ENCODE peak calls at places on chromosomes 4 and X, in nine cellular contexts. Y is sigmoid colon, M is breast epithelium, F is upper lobe of left lung, P is transverse colon, Z is tibial nerve, C is H54, Q is stomach, B is K562. G is an unnamed sample.
A peak's percentile ranks its signal among the peaks of the same experiment; 100 is the strongest.

GRCh38 chrX:22122510-22122909 is 90.4 kb downstream of the PHEX start:
- DNase-seq in Y (no peak), M (peak; percentile 64), F (no peak), P (no peak), Z (no peak), C (no peak), Q (no peak), B (no peak), G (no peak)

GRCh38 chr4:122806981-122807679 is 19.5 kb upstream of the FGF2 start:
- DNase-seq in Y (no peak), M (no peak), F (no peak), P (no peak), Z (no peak), C (no peak), Q (no peak), B (no peak), G (no peak)

GRCh38 chr4:151808120-151808529 is 47.3 kb upstream of the GATB start:
- DNase-seq in Y (no peak), M (no peak), F (peak; percentile 61), P (no peak), Z (no peak), C (no peak), Q (no peak), B (no peak), G (no peak)

GRCh38 chrX:12950851-12951589 is 23.9 kb upstream of the TMSB4X start:
- DNase-seq in Y (no peak), M (no peak), F (no peak), P (peak; percentile 63), Z (no peak), C (peak; percentile 17), Q (peak; percentile 39), B (peak; percentile 70), G (peak; percentile 92)

GRCh38 chr4:54109226-54110018 is 9.5 kb downstream of the GSX2 start:
- DNase-seq in Y (no peak), M (no peak), F (peak; percentile 77), P (no peak), Z (no peak), C (no peak), Q (no peak), B (no peak), G (peak; percentile 72)

GRCh38 chrX:102976793-102977495 is 39.9 kb downstream of the RAB40AL start:
- DNase-seq in Y (no peak), M (no peak), F (no peak), P (no peak), Z (no peak), C (no peak), Q (no peak), B (no peak), G (no peak)

GRCh38 chr4:87041142-87041541 is 106.3 kb downstream of the AFF1 start:
- DNase-seq in Y (peak; percentile 79), M (no peak), F (no peak), P (no peak), Z (no peak), C (no peak), Q (no peak), B (no peak), G (no peak)

GRCh38 chr4:110184124-110184790 is 14.2 kb downstream of the ELOVL6 start:
- DNase-seq in Y (no peak), M (no peak), F (no peak), P (no peak), Z (no peak), C (no peak), Q (no peak), B (no peak), G (no peak)

GRCh38 chr4:55673424-55673823 is 37.3 kb upstream of the NMU start:
- DNase-seq in Y (no peak), M (no peak), F (no peak), P (no peak), Z (no peak), C (no peak), Q (no peak), B (no peak), G (no peak)

GRCh38 chrX:121106484-121107235 is 59.2 kb downstream of the GLUD2 start:
- DNase-seq in Y (no peak), M (no peak), F (no peak), P (no peak), Z (no peak), C (no peak), Q (no peak), B (no peak), G (no peak)

GRCh38 chr4:56976878-56977320 is 507 bp downstream of the NOA1 start:
- DNase-seq in Y (peak; percentile 71), M (no peak), F (peak; percentile 94), P (peak; percentile 76), Z (no peak), C (no peak), Q (peak; percentile 80), B (peak; percentile 54), G (peak; percentile 95)

GRCh38 chrX:140967036-140967435 is 35.4 kb upstream of the SPANXB1 start:
- DNase-seq in Y (no peak), M (no peak), F (no peak), P (no peak), Z (no peak), C (no peak), Q (no peak), B (no peak), G (no peak)

GRCh38 chrX:80216086-80216485 is 201.5 kb downstream of the TBX22 start:
- DNase-seq in Y (no peak), M (no peak), F (no peak), P (no peak), Z (no peak), C (no peak), Q (no peak), B (no peak), G (no peak)

GRCh38 chrX:72373136-72373535 is 67.4 kb upstream of the CITED1 start:
- DNase-seq in Y (no peak), M (no peak), F (no peak), P (no peak), Z (no peak), C (no peak), Q (no peak), B (no peak), G (no peak)

GRCh38 chr4:165580379-165580905 is 201.6 kb downstream of the CPE start:
- DNase-seq in Y (no peak), M (no peak), F (no peak), P (no peak), Z (no peak), C (peak; percentile 18), Q (no peak), B (no peak), G (no peak)

GRCh38 chr4:186900232-186900900 is 176.7 kb upstream of the FAT1 start:
- DNase-seq in Y (no peak), M (no peak), F (no peak), P (no peak), Z (no peak), C (peak; percentile 26), Q (no peak), B (no peak), G (no peak)

GRCh38 chrX:141989134-141989533 is 85.4 kb downstream of the MAGEC1 start:
- DNase-seq in Y (no peak), M (no peak), F (no peak), P (no peak), Z (no peak), C (no peak), Q (no peak), B (no peak), G (no peak)

GRCh38 chrX:47264507-47265173 is 31.8 kb downstream of the USP11 start:
- DNase-seq in Y (no peak), M (no peak), F (no peak), P (no peak), Z (no peak), C (peak; percentile 20), Q (no peak), B (peak; percentile 22), G (no peak)

GRCh38 chr4:8391972-8392371 is 48.6 kb downstream of the ACOX3 start:
- DNase-seq in Y (peak; percentile 91), M (peak; percentile 42), F (no peak), P (peak; percentile 53), Z (no peak), C (peak; percentile 30), Q (no peak), B (no peak), G (no peak)

GRCh38 chr4:151169223-151169622 is 69.8 kb downstream of the RPS3A start:
- DNase-seq in Y (peak; percentile 95), M (peak; percentile 26), F (no peak), P (peak; percentile 62), Z (peak; percentile 36), C (no peak), Q (peak; percentile 31), B (no peak), G (no peak)

GRCh38 chr4:169931996-169932395 is 94.2 kb downstream of the MFAP3L start:
- DNase-seq in Y (no peak), M (no peak), F (no peak), P (no peak), Z (no peak), C (no peak), Q (no peak), B (no peak), G (no peak)
- TF ChIP-seq POLR2A in Y (no peak), M (no peak), F (no peak), P (no peak), Z (no peak), C (no peak), Q (no peak), B (no peak), G (no peak)

DNA sequence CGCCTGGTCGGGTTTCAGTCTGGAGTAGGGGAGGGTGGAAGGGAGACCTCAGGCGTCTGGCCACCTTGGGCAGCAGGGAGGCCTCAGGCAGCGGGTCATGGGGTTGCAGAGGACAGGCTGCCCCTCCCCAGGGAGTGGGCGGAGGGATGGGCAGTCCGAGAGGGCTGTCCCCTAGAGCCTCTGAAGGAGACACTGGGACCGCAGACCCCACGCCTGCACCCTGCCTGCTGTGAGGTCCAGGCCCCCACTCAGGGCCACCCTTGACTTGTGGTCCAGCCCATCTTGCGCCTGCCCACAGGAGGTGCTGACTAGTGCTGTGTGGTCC is 16.5 kb downstream of the FGFRL1 start:
- DNase-seq in Y (no peak), M (no peak), F (peak; percentile 76), P (no peak), Z (no peak), C (no peak), Q (no peak), B (peak; percentile 46), G (no peak)
- TF ChIP-seq POLR2A in Y (no peak), M (no peak), F (no peak), P (no peak), Z (no peak), C (no peak), Q (no peak), B (no peak), G (no peak)

DNA sequence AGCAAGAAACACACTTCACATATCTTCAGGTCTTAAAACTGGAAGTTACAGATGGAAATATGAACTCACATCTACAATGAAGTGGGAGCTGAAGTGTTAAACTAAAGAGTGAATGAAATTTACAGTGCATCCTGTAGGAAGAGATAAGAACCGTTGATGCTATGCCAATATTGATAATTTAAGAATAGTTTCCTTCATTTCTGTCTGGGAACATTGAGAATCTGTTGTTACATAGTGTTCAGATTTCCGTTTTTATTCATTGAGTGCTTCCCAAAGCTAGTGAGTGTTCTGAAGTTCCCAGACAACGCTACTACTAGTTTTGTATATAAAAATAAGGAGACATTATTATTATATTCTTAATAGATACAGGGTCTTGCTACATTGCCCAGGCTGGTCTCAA is 52.3 kb downstream of the UBE2K start:
- DNase-seq in Y (no peak), M (no peak), F (no peak), P (no peak), Z (no peak), C (no peak), Q (no peak), B (no peak), G (no peak)
- TF ChIP-seq POLR2A in Y (no peak), M (no peak), F (no peak), P (no peak), Z (no peak), C (no peak), Q (no peak), B (no peak), G (no peak)

GRCh38 chr4:23877758-23878229 is 12.1 kb downstream of the PPARGC1A start:
- DNase-seq in Y (no peak), M (no peak), F (no peak), P (peak; percentile 62), Z (no peak), C (no peak), Q (no peak), B (no peak), G (no peak)
- TF ChIP-seq POLR2A in Y (no peak), M (no peak), F (no peak), P (no peak), Z (no peak), C (no peak), Q (no peak), B (no peak), G (no peak)